ENCODE peak calls at places on chromosomes 13 and 19, in six cellular contexts. H is thoracic aorta, A is mammary epithelial cell, Z is IMR-90, G is M059J, R is heart left ventricle. E is an unnamed sample.

GRCh38 chr19:2952953-2953481 is 8.2 kb upstream of the ZNF77 start:
- DNase-seq in R (no peak), Z (no peak), A (peak), G (peak), H (no peak), E (peak)

GRCh38 chr13:50156140-50156539 is 140.9 kb downstream of the KCNRG start:
- DNase-seq in A (peak), G (peak), H (no peak), Z (peak), R (no peak), E (no peak)

GRCh38 chr13:45257638-45258338 is 56.9 kb upstream of the KCTD4 start:
- DNase-seq in G (peak), A (no peak), H (no peak), Z (peak), R (no peak), E (no peak)

GRCh38 chr13:104571161-104571889 is 1505.1 kb upstream of the SLC10A2 start:
- DNase-seq in Z (peak), R (peak), A (peak), H (peak), G (peak), E (peak)

GRCh38 chr13:84399320-84400085 is 517.2 kb upstream of the SLITRK1 start:
- DNase-seq in A (no peak), Z (no peak), H (no peak), R (no peak), G (peak), E (no peak)

GRCh38 chr13:59043016-59043415 is 1120.7 kb downstream of the DIAPH3 start:
- DNase-seq in Z (no peak), R (no peak), G (no peak), A (no peak), H (no peak), E (no peak)

GRCh38 chr19:3370214-3370720 is 3.9 kb downstream of the NFIC start:
- DNase-seq in R (no peak), A (no peak), H (no peak), Z (no peak), G (no peak), E (no peak)

GRCh38 chr19:35240322-35240721 is 8.5 kb upstream of the LSR start:
- DNase-seq in H (no peak), G (no peak), R (no peak), Z (no peak), A (no peak), E (no peak)

GRCh38 chr19:55552620-55553019 is 7.3 kb upstream of the SBK3 start:
- DNase-seq in G (peak), Z (peak), H (no peak), A (peak), R (no peak), E (peak)

GRCh38 chr13:97851269-97851668 is 102.2 kb upstream of the IPO5 start:
- DNase-seq in A (no peak), G (no peak), Z (no peak), H (no peak), R (no peak), E (no peak)

GRCh38 chr13:52128714-52129700 is at the start of gene NEK5:
- DNase-seq in A (peak), Z (peak), R (peak), H (no peak), G (peak), E (peak)

GRCh38 chr13:102359264-102359663 is 42.6 kb downstream of the FGF14 start:
- DNase-seq in G (no peak), A (no peak), Z (no peak), H (no peak), R (no peak), E (no peak)

GRCh38 chr13:25200783-25201182 is 28.7 kb upstream of the AMER2 start:
- DNase-seq in Z (peak), G (no peak), R (no peak), A (no peak), H (no peak), E (no peak)

GRCh38 chr19:4653793-4654436 is 14.6 kb downstream of the TNFAIP8L1 start:
- DNase-seq in A (no peak), R (no peak), G (no peak), H (no peak), Z (no peak), E (no peak)